ENCODE peak calls at places on chromosomes 11 and 22, in six cellular contexts. One of them, this sample, is unnamed.

GRCh38 chr11:73961321-73961720 is 10.5 kb downstream of the DNAJB13 start:
- DNase-seq in Peyer's patch: no peak
- DNase-seq in K562: no peak
- DNase-seq in prostate gland: no peak
- DNase-seq in HepG2: no peak
- DNase-seq in testis: no peak
- DNase-seq in this sample: no peak

GRCh38 chr11:33920838-33921613 is 29.1 kb upstream of the LMO2 start:
- DNase-seq in Peyer's patch: no peak
- DNase-seq in prostate gland: no peak
- DNase-seq in K562: no peak
- DNase-seq in testis: no peak
- DNase-seq in HepG2: no peak
- DNase-seq in this sample: no peak

GRCh38 chr11:27118371-27118770 is 77.8 kb downstream of the BBOX1 start:
- DNase-seq in Peyer's patch: no peak
- DNase-seq in HepG2: no peak
- DNase-seq in K562: no peak
- DNase-seq in prostate gland: no peak
- DNase-seq in testis: no peak
- DNase-seq in this sample: no peak

GRCh38 chr11:96384156-96384555 is 5.6 kb downstream of the CCDC82 start:
- DNase-seq in prostate gland: no peak
- DNase-seq in HepG2: no peak
- DNase-seq in testis: no peak
- DNase-seq in K562: no peak
- DNase-seq in Peyer's patch: no peak
- DNase-seq in this sample: no peak

GRCh38 chr22:50434849-50435700 is 39.8 kb downstream of the SBF1 start:
- DNase-seq in prostate gland: no peak
- DNase-seq in Peyer's patch: no peak
- DNase-seq in K562: no peak
- DNase-seq in HepG2: no peak
- DNase-seq in testis: no peak
- DNase-seq in this sample: peak; percentile 4

GRCh38 chr11:10498022-10498400 is 42.9 kb downstream of the AMPD3 start:
- DNase-seq in HepG2: no peak
- DNase-seq in prostate gland: no peak
- DNase-seq in Peyer's patch: peak; percentile 8
- DNase-seq in K562: no peak
- DNase-seq in testis: no peak
- DNase-seq in this sample: no peak

GRCh38 chr11:17063171-17064002 is 14.1 kb downstream of the RPS13 start:
- DNase-seq in K562: peak; percentile 62
- DNase-seq in Peyer's patch: peak; percentile 28
- DNase-seq in testis: peak; percentile 82
- DNase-seq in prostate gland: peak; percentile 50
- DNase-seq in HepG2: peak; percentile 54
- DNase-seq in this sample: peak; percentile 78

GRCh38 chr22:28904211-28904808 is 20.9 kb downstream of the ZNRF3 start:
- DNase-seq in K562: no peak
- DNase-seq in testis: no peak
- DNase-seq in HepG2: no peak
- DNase-seq in prostate gland: peak; percentile 81
- DNase-seq in Peyer's patch: no peak
- DNase-seq in this sample: no peak

GRCh38 chr11:77407613-77408012 is 66.3 kb downstream of the PAK1 start:
- DNase-seq in HepG2: peak; percentile 56
- DNase-seq in prostate gland: peak; percentile 80
- DNase-seq in K562: no peak
- DNase-seq in Peyer's patch: no peak
- DNase-seq in testis: no peak
- DNase-seq in this sample: no peak

GRCh38 chr22:25448435-25449051 is 115.9 kb upstream of the GRK3 start:
- DNase-seq in Peyer's patch: no peak
- DNase-seq in prostate gland: no peak
- DNase-seq in HepG2: no peak
- DNase-seq in K562: peak; percentile 40
- DNase-seq in testis: no peak
- DNase-seq in this sample: peak; percentile 34

GRCh38 chr11:67610302-67610868 is 3.6 kb downstream of the NDUFV1 start:
- DNase-seq in K562: no peak
- DNase-seq in testis: no peak
- DNase-seq in Peyer's patch: no peak
- DNase-seq in HepG2: no peak
- DNase-seq in prostate gland: no peak
- DNase-seq in this sample: no peak

GRCh38 chr22:46058591-46059519 is 81.9 kb upstream of the WNT7B start:
- DNase-seq in prostate gland: no peak
- DNase-seq in Peyer's patch: no peak
- DNase-seq in HepG2: no peak
- DNase-seq in testis: peak; percentile 17
- DNase-seq in K562: no peak
- DNase-seq in this sample: no peak

GRCh38 chr22:20437253-20438065 is at the start of gene SCARF2:
- DNase-seq in K562: peak; percentile 89
- DNase-seq in HepG2: no peak
- DNase-seq in prostate gland: no peak
- DNase-seq in testis: no peak
- DNase-seq in Peyer's patch: no peak
- DNase-seq in this sample: peak; percentile 69

GRCh38 chr11:72568861-72569260 is 105.4 kb downstream of the PDE2A start:
- DNase-seq in K562: no peak
- DNase-seq in Peyer's patch: no peak
- DNase-seq in prostate gland: no peak
- DNase-seq in HepG2: no peak
- DNase-seq in testis: no peak
- DNase-seq in this sample: no peak

GRCh38 chr22:36328635-36329216 is 59.0 kb downstream of the MYH9 start:
- DNase-seq in Peyer's patch: peak; percentile 74
- DNase-seq in HepG2: no peak
- DNase-seq in testis: peak; percentile 63
- DNase-seq in K562: peak; percentile 32
- DNase-seq in prostate gland: peak; percentile 61
- DNase-seq in this sample: no peak

GRCh38 chr11:110759972-110760381 is 47.7 kb upstream of the ARHGAP20 start:
- DNase-seq in prostate gland: no peak
- DNase-seq in K562: no peak
- DNase-seq in testis: no peak
- DNase-seq in HepG2: no peak
- DNase-seq in Peyer's patch: no peak
- DNase-seq in this sample: no peak

GRCh38 chr22:31912402-31912733 is 32.0 kb upstream of the YWHAH start:
- DNase-seq in testis: no peak
- DNase-seq in Peyer's patch: no peak
- DNase-seq in K562: no peak
- DNase-seq in HepG2: no peak
- DNase-seq in prostate gland: no peak
- DNase-seq in this sample: no peak

GRCh38 chr11:66906077-66906929 is 49.4 kb downstream of the LRFN4 start:
- DNase-seq in Peyer's patch: no peak
- DNase-seq in testis: peak; percentile 68
- DNase-seq in prostate gland: no peak
- DNase-seq in K562: no peak
- DNase-seq in HepG2: peak; percentile 81
- DNase-seq in this sample: no peak

GRCh38 chr11:29293825-29294224 is 723.0 kb downstream of the KCNA4 start:
- DNase-seq in Peyer's patch: no peak
- DNase-seq in K562: no peak
- DNase-seq in prostate gland: no peak
- DNase-seq in HepG2: peak; percentile 5
- DNase-seq in testis: no peak
- DNase-seq in this sample: no peak

GRCh38 chr22:27032121-27032761 is 374.9 kb downstream of the MIAT start:
- DNase-seq in prostate gland: peak; percentile 16
- DNase-seq in HepG2: no peak
- DNase-seq in Peyer's patch: no peak
- DNase-seq in testis: peak; percentile 37
- DNase-seq in K562: no peak
- DNase-seq in this sample: peak; percentile 35

GRCh38 chr11:38226684-38227083 is 1628.6 kb upstream of the RAG2 start:
- DNase-seq in prostate gland: no peak
- DNase-seq in testis: no peak
- DNase-seq in HepG2: no peak
- DNase-seq in K562: no peak
- DNase-seq in Peyer's patch: no peak
- DNase-seq in this sample: no peak

GRCh38 chr11:90250970-90251369 is 28.1 kb upstream of the CHORDC1 start:
- DNase-seq in Peyer's patch: no peak
- DNase-seq in testis: no peak
- DNase-seq in prostate gland: no peak
- DNase-seq in K562: no peak
- DNase-seq in HepG2: peak; percentile 72
- DNase-seq in this sample: no peak

GRCh38 chr22:48118654-48119053 is 1356.2 kb downstream of the TBC1D22A start:
- DNase-seq in HepG2: no peak
- DNase-seq in testis: no peak
- DNase-seq in K562: no peak
- DNase-seq in prostate gland: no peak
- DNase-seq in Peyer's patch: no peak
- DNase-seq in this sample: no peak

GRCh38 chr11:18365736-18366135 is 28.6 kb upstream of the LDHA start:
- DNase-seq in prostate gland: no peak
- DNase-seq in testis: no peak
- DNase-seq in K562: no peak
- DNase-seq in HepG2: no peak
- DNase-seq in Peyer's patch: no peak
- DNase-seq in this sample: no peak

GRCh38 chr22:23789638-23790037 is 2.9 kb downstream of the SMARCB1 start:
- DNase-seq in prostate gland: no peak
- DNase-seq in testis: no peak
- DNase-seq in Peyer's patch: no peak
- DNase-seq in HepG2: peak; percentile 71
- DNase-seq in K562: no peak
- DNase-seq in this sample: no peak

GRCh38 chr22:28147401-28147800 is 228.3 kb upstream of the PITPNB start:
- DNase-seq in K562: no peak
- DNase-seq in Peyer's patch: no peak
- DNase-seq in prostate gland: no peak
- DNase-seq in HepG2: no peak
- DNase-seq in testis: no peak
- DNase-seq in this sample: no peak

GRCh38 chr11:130439160-130439519 is 9.3 kb upstream of the ADAMTS15 start:
- DNase-seq in prostate gland: no peak
- DNase-seq in Peyer's patch: no peak
- DNase-seq in testis: no peak
- DNase-seq in K562: no peak
- DNase-seq in HepG2: no peak
- DNase-seq in this sample: no peak

GRCh38 chr22:27226666-27227065 is 569.3 kb downstream of the MIAT start:
- DNase-seq in Peyer's patch: no peak
- DNase-seq in HepG2: no peak
- DNase-seq in K562: no peak
- DNase-seq in prostate gland: no peak
- DNase-seq in testis: no peak
- DNase-seq in this sample: no peak

GRCh38 chr11:114147389-114148382 is 88.2 kb downstream of the ZBTB16 start:
- DNase-seq in testis: no peak
- DNase-seq in prostate gland: no peak
- DNase-seq in HepG2: no peak
- DNase-seq in Peyer's patch: no peak
- DNase-seq in K562: peak; percentile 33
- DNase-seq in this sample: no peak

GRCh38 chr11:9802291-9802861 is 138.5 kb downstream of the SWAP70 start:
- DNase-seq in testis: no peak
- DNase-seq in Peyer's patch: no peak
- DNase-seq in prostate gland: peak; percentile 8
- DNase-seq in HepG2: no peak
- DNase-seq in K562: no peak
- DNase-seq in this sample: no peak

GRCh38 chr22:34814260-34814659 is 251.7 kb upstream of the ISX start:
- DNase-seq in prostate gland: no peak
- DNase-seq in HepG2: peak; percentile 10
- DNase-seq in testis: no peak
- DNase-seq in Peyer's patch: no peak
- DNase-seq in K562: no peak
- DNase-seq in this sample: no peak

GRCh38 chr11:65859134-65859811 is 960 bp upstream of the MUS81 start:
- DNase-seq in HepG2: peak; percentile 98
- DNase-seq in testis: peak; percentile 100
- DNase-seq in K562: peak; percentile 83
- DNase-seq in prostate gland: peak; percentile 99
- DNase-seq in Peyer's patch: peak; percentile 100
- DNase-seq in this sample: peak; percentile 99
- TF ChIP-seq CTCF in HepG2: peak; percentile 45
- TF ChIP-seq CTCF in testis: peak; percentile 1
- TF ChIP-seq CTCF in K562: peak; percentile 12
- TF ChIP-seq CTCF in prostate gland: no peak
- TF ChIP-seq CTCF in Peyer's patch: no peak
- TF ChIP-seq CTCF in this sample: no peak

GRCh38 chr11:121253951-121254350 is 38.6 kb upstream of the SC5D start:
- DNase-seq in Peyer's patch: no peak
- DNase-seq in prostate gland: no peak
- DNase-seq in K562: no peak
- DNase-seq in testis: no peak
- DNase-seq in HepG2: no peak
- DNase-seq in this sample: no peak
- H3K27ac ChIP-seq in Peyer's patch: no peak overlapping the region
- H3K27ac ChIP-seq in prostate gland: no peak overlapping the region
- H3K27ac ChIP-seq in K562: no peak overlapping the region
- H3K27ac ChIP-seq in testis: no peak overlapping the region
- H3K27ac ChIP-seq in HepG2: no peak overlapping the region
- H3K27ac ChIP-seq in this sample: no peak overlapping the region

GRCh38 chr11:45322891-45323597 is 36.9 kb upstream of the SYT13 start:
- DNase-seq in prostate gland: no peak
- DNase-seq in K562: no peak
- DNase-seq in HepG2: no peak
- DNase-seq in testis: peak; percentile 26
- DNase-seq in Peyer's patch: no peak
- DNase-seq in this sample: no peak

GRCh38 chr11:45321669-45322068 is 35.5 kb upstream of the SYT13 start:
- DNase-seq in K562: no peak
- DNase-seq in testis: no peak
- DNase-seq in Peyer's patch: no peak
- DNase-seq in HepG2: no peak
- DNase-seq in prostate gland: no peak
- DNase-seq in this sample: no peak

GRCh38 chr11:45322111-45322705 is 36.1 kb upstream of the SYT13 start:
- DNase-seq in testis: no peak
- DNase-seq in HepG2: no peak
- DNase-seq in prostate gland: no peak
- DNase-seq in K562: no peak
- DNase-seq in Peyer's patch: no peak
- DNase-seq in this sample: no peak

GRCh38 chr11:45323598-45324249 is 37.6 kb upstream of the SYT13 start:
- DNase-seq in Peyer's patch: no peak
- DNase-seq in prostate gland: no peak
- DNase-seq in HepG2: no peak
- DNase-seq in K562: no peak
- DNase-seq in testis: no peak
- DNase-seq in this sample: no peak

GRCh38 chr11:45324459-45324858 is 38.3 kb upstream of the SYT13 start:
- DNase-seq in Peyer's patch: no peak
- DNase-seq in K562: no peak
- DNase-seq in HepG2: no peak
- DNase-seq in prostate gland: no peak
- DNase-seq in testis: no peak
- DNase-seq in this sample: no peak
- H3K27me3 ChIP-seq in Peyer's patch: no peaks in the 10 kb centered on the region
- H3K27me3 ChIP-seq in K562: no peaks in the 10 kb centered on the region
- H3K27me3 ChIP-seq in HepG2: peaks cover 2% of the 10 kb centered on the region
- H3K27me3 ChIP-seq in prostate gland: peaks cover 2% of the 10 kb centered on the region
- H3K27me3 ChIP-seq in testis: no peaks in the 10 kb centered on the region
- H3K27me3 ChIP-seq in this sample: no peaks in the 10 kb centered on the region

GRCh38 chr11:64036081-64037026 is 623 bp downstream of the FLRT1 start:
- DNase-seq in Peyer's patch: no peak
- DNase-seq in testis: no peak
- DNase-seq in K562: peak; percentile 47
- DNase-seq in prostate gland: no peak
- DNase-seq in HepG2: no peak
- DNase-seq in this sample: peak; percentile 30
- TF ChIP-seq CTCF in Peyer's patch: no peak
- TF ChIP-seq CTCF in testis: no peak
- TF ChIP-seq CTCF in K562: no peak
- TF ChIP-seq CTCF in prostate gland: no peak
- TF ChIP-seq CTCF in HepG2: no peak
- TF ChIP-seq CTCF in this sample: no peak

This sample was measured in WERI-Rb-1.